ENCODE peak calls at places on chromosomes 3 and 15, in nine cellular contexts. D, V, N, F, H, W, J, Z and O are unnamed samples.

GRCh38 chr15:88115529-88116152 is 140.9 kb downstream of the NTRK3 start:
- DNase-seq in W (peak; percentile 88), Z (no peak), N (no peak), F (no peak), H (no peak), V (peak; percentile 25), D (no peak), J (no peak), O (no peak)

GRCh38 chr15:93026359-93026758 is 62.7 kb downstream of the RGMA start:
- DNase-seq in Z (no peak), D (no peak), V (no peak), N (no peak), W (no peak), H (no peak), F (no peak), J (no peak), O (peak; percentile 80)

GRCh38 chr3:127750226-127751031 is 71.9 kb downstream of the MGLL start:
- DNase-seq in Z (peak; percentile 86), N (no peak), H (no peak), J (peak; percentile 55), D (no peak), V (no peak), F (peak; percentile 26), W (no peak), O (peak; percentile 46)

GRCh38 chr15:75823860-75824613 is 19.2 kb upstream of the UBE2Q2 start:
- DNase-seq in N (no peak), Z (no peak), H (no peak), J (no peak), W (no peak), F (no peak), D (no peak), V (no peak), O (no peak)

GRCh38 chr3:40895109-40895508 is 304.2 kb upstream of the CTNNB1 start:
- DNase-seq in N (no peak), Z (no peak), F (no peak), V (no peak), D (no peak), J (no peak), W (no peak), H (no peak), O (no peak)

GRCh38 chr3:114672692-114673447 is 379.0 kb downstream of the TIGIT start:
- DNase-seq in N (no peak), H (no peak), J (no peak), W (no peak), D (no peak), F (no peak), V (no peak), Z (no peak), O (no peak)

GRCh38 chr15:85625856-85626255 is 168.9 kb downstream of the KLHL25 start:
- DNase-seq in Z (peak; percentile 91), H (no peak), J (no peak), N (no peak), V (no peak), F (no peak), W (no peak), D (no peak), O (no peak)

GRCh38 chr3:196159526-196159925 is 51.7 kb downstream of the ZDHHC19 start:
- DNase-seq in Z (no peak), H (no peak), N (no peak), J (no peak), D (no peak), W (no peak), F (no peak), V (no peak), O (no peak)

GRCh38 chr15:82262422-82263026 is at the start of the genes EFL1 and SAXO2:
- DNase-seq in W (peak; percentile 83), F (peak; percentile 96), H (peak; percentile 98), J (peak; percentile 87), N (peak; percentile 84), Z (peak; percentile 82), V (peak; percentile 66), D (peak; percentile 88), O (peak; percentile 98)

GRCh38 chr3:107368999-107369398 is 8.2 kb upstream of the CCDC54 start:
- DNase-seq in W (no peak), F (no peak), V (no peak), Z (no peak), J (no peak), D (no peak), H (no peak), N (no peak), O (no peak)

GRCh38 chr3:178195824-178196223 is 340.4 kb upstream of the KCNMB2 start:
- DNase-seq in J (no peak), V (no peak), Z (peak; percentile 68), F (no peak), D (no peak), W (no peak), N (no peak), H (no peak), O (no peak)

GRCh38 chr15:28015855-28016254 is 83.3 kb downstream of the OCA2 start:
- DNase-seq in V (no peak), H (no peak), D (no peak), W (no peak), Z (no peak), F (no peak), N (no peak), J (no peak), O (no peak)

GRCh38 chr3:155741598-155741997 is 3.3 kb downstream of the PLCH1 start:
- DNase-seq in H (no peak), J (no peak), D (no peak), W (no peak), V (no peak), N (no peak), F (no peak), Z (no peak), O (no peak)

GRCh38 chr3:165854696-165855095 is 17.5 kb upstream of the BCHE start:
- DNase-seq in Z (no peak), F (no peak), J (peak; percentile 3), V (peak; percentile 51), W (no peak), D (no peak), N (peak; percentile 65), H (no peak), O (no peak)

GRCh38 chr3:59559721-59560514 is 510.1 kb upstream of the CFAP20DC start:
- DNase-seq in Z (peak; percentile 94), J (peak; percentile 92), W (no peak), D (no peak), F (peak; percentile 27), V (no peak), H (no peak), N (no peak), O (no peak)

GRCh38 chr15:100653608-100654007 is 51.2 kb downstream of the ASB7 start:
- DNase-seq in J (no peak), W (no peak), D (no peak), V (no peak), H (no peak), N (no peak), Z (no peak), F (no peak), O (no peak)

GRCh38 chr15:88108991-88109390 is 147.5 kb downstream of the NTRK3 start:
- DNase-seq in H (no peak), V (peak; percentile 21), D (no peak), J (no peak), W (no peak), F (no peak), N (peak; percentile 1), Z (no peak), O (no peak)

GRCh38 chr3:178393833-178394232 is 142.4 kb upstream of the KCNMB2 start:
- DNase-seq in F (no peak), Z (peak; percentile 89), W (no peak), J (peak; percentile 8), D (no peak), V (no peak), N (no peak), H (no peak), O (no peak)

GRCh38 chr3:24590344-24590880 is 95.8 kb upstream of the THRB start:
- DNase-seq in H (no peak), Z (no peak), V (no peak), D (no peak), N (no peak), J (peak; percentile 2), F (no peak), W (no peak), O (no peak)

GRCh38 chr3:124131158-124132115 is 139.5 kb upstream of the ROPN1 start:
- DNase-seq in V (no peak), D (no peak), Z (peak; percentile 35), N (no peak), H (no peak), J (no peak), W (no peak), F (no peak), O (no peak)

GRCh38 chr15:39362832-39363561 is 217.9 kb upstream of the THBS1 start:
- DNase-seq in V (peak; percentile 36), J (no peak), D (no peak), F (no peak), N (no peak), Z (peak; percentile 98), W (no peak), H (no peak), O (no peak)

GRCh38 chr15:70140543-70141375 is 43.0 kb upstream of the TLE3 start:
- DNase-seq in N (no peak), W (peak; percentile 44), J (no peak), V (no peak), H (peak; percentile 81), D (no peak), Z (peak; percentile 24), F (peak; percentile 45), O (peak; percentile 70)

GRCh38 chr3:155149494-155149893 is 69.4 kb downstream of the MME start:
- DNase-seq in D (no peak), N (no peak), W (no peak), H (no peak), Z (no peak), V (no peak), F (no peak), J (no peak), O (no peak)

GRCh38 chr3:128488636-128488994 is 4.4 kb downstream of the GATA2 start:
- DNase-seq in N (peak; percentile 39), V (peak; percentile 69), H (no peak), W (no peak), F (no peak), Z (no peak), J (no peak), D (no peak), O (no peak)

GRCh38 chr15:67788986-67789385 is 36.3 kb upstream of the SKOR1 start:
- DNase-seq in F (no peak), Z (no peak), W (no peak), H (no peak), J (no peak), N (no peak), D (no peak), V (no peak), O (no peak)

GRCh38 chr3:145628211-145628610 is 532.8 kb downstream of the PLOD2 start:
- DNase-seq in D (no peak), J (peak; percentile 10), W (no peak), Z (no peak), F (no peak), H (no peak), V (no peak), N (no peak), O (no peak)

GRCh38 chr3:13210221-13210975 is 137.2 kb upstream of the IQSEC1 start:
- DNase-seq in H (peak; percentile 46), V (no peak), F (no peak), Z (no peak), W (no peak), J (no peak), D (no peak), N (no peak), O (peak; percentile 55)

GRCh38 chr3:111596328-111596727 is 1.2 kb upstream of the ZBED2 start:
- DNase-seq in J (no peak), D (no peak), W (no peak), Z (no peak), F (no peak), H (no peak), N (no peak), V (no peak), O (no peak)

GRCh38 chr3:104460477-104461406 is 906.0 kb upstream of the ALCAM start:
- DNase-seq in N (peak; percentile 22), H (no peak), Z (peak; percentile 83), W (no peak), J (peak; percentile 1), V (no peak), D (no peak), F (no peak), O (no peak)